ENCODE peak calls at places on chromosomes 5 and 9, in six cellular contexts. U is small intestine, D is mesenchymal stem cell, N is brain microvascular endothelial cell, C is transverse colon, I is SJCRH30. A is an unnamed sample.

GRCh38 chr9:35342221-35342620 is 147.7 kb upstream of the RUSC2 start:
- DNase-seq in U (no peak), D (no peak), N (no peak), C (no peak), I (no peak), A (no peak)

GRCh38 chr5:169416583-169417196 is 115.8 kb upstream of the SLIT3 start:
- DNase-seq in U (no peak), D (peak; percentile 32), N (peak; percentile 91), C (peak; percentile 13), I (peak; percentile 87), A (no peak)

GRCh38 chr9:36846621-36847020 is 187.4 kb downstream of the PAX5 start:
- DNase-seq in U (no peak), D (no peak), N (no peak), C (no peak), I (no peak), A (no peak)

GRCh38 chr5:52868417-52868816 is 80.7 kb downstream of the ITGA1 start:
- DNase-seq in U (no peak), D (no peak), N (no peak), C (no peak), I (peak; percentile 24), A (no peak)

GRCh38 chr9:129487658-129488483 is 133.0 kb downstream of the C9orf50 start:
- DNase-seq in U (peak; percentile 37), D (peak; percentile 81), N (peak; percentile 70), C (no peak), I (no peak), A (peak; percentile 63)

GRCh38 chr5:82314964-82315728 is 37.0 kb upstream of the RPS23 start:
- DNase-seq in U (no peak), D (peak; percentile 27), N (no peak), C (no peak), I (peak; percentile 18), A (no peak)

GRCh38 chr5:112793201-112793600 is 55.5 kb downstream of the APC start:
- DNase-seq in U (no peak), D (no peak), N (no peak), C (no peak), I (no peak), A (no peak)

GRCh38 chr9:135888766-135889394 is 18.5 kb downstream of the CAMSAP1 start:
- DNase-seq in U (peak; percentile 28), D (no peak), N (no peak), C (no peak), I (no peak), A (no peak)

GRCh38 chr9:130824616-130825015 is 10.4 kb upstream of the ABL1 start:
- DNase-seq in U (no peak), D (no peak), N (no peak), C (no peak), I (no peak), A (no peak)

GRCh38 chr5:65774346-65774745 is 52.3 kb downstream of the NLN start:
- DNase-seq in U (no peak), D (peak; percentile 78), N (peak; percentile 57), C (no peak), I (no peak), A (no peak)

GRCh38 chr9:77569335-77569734 is 78.8 kb downstream of the GNA14 start:
- DNase-seq in U (no peak), D (no peak), N (no peak), C (no peak), I (no peak), A (no peak)

GRCh38 chr5:10595678-10596309 is 31.9 kb downstream of the ANKRD33B start:
- DNase-seq in U (peak; percentile 55), D (peak; percentile 90), N (peak; percentile 77), C (no peak), I (peak; percentile 64), A (no peak)

GRCh38 chr9:77953590-77953989 is 78.0 kb downstream of the GNAQ start:
- DNase-seq in U (no peak), D (no peak), N (no peak), C (no peak), I (no peak), A (no peak)

GRCh38 chr5:149550267-149550582 is 1.0 kb downstream of the CSNK1A1 start:
- DNase-seq in U (no peak), D (peak; percentile 66), N (no peak), C (no peak), I (no peak), A (no peak)

GRCh38 chr5:96582343-96582742 is 79.8 kb upstream of the CAST start:
- DNase-seq in U (peak; percentile 81), D (no peak), N (no peak), C (peak; percentile 33), I (no peak), A (peak; percentile 48)

GRCh38 chr5:39948867-39949468 is 524.2 kb upstream of the DAB2 start:
- DNase-seq in U (peak; percentile 79), D (peak; percentile 76), N (peak; percentile 71), C (peak; percentile 53), I (peak; percentile 63), A (peak; percentile 56)

GRCh38 chr9:127384016-127384730 is 12.8 kb upstream of the SLC2A8 start:
- DNase-seq in U (no peak), D (no peak), N (no peak), C (no peak), I (no peak), A (no peak)

GRCh38 chr5:35183243-35183955 is 46.9 kb downstream of the PRLR start:
- DNase-seq in U (peak; percentile 45), D (peak; percentile 63), N (peak; percentile 73), C (peak; percentile 56), I (peak; percentile 45), A (peak; percentile 13)

GRCh38 chr5:95857185-95857945 is 34.8 kb upstream of the GLRX start:
- DNase-seq in U (no peak), D (peak; percentile 94), N (peak; percentile 83), C (peak; percentile 52), I (no peak), A (no peak)

GRCh38 chr5:10329421-10329807 is 21.7 kb upstream of the CMBL start:
- DNase-seq in U (no peak), D (no peak), N (no peak), C (no peak), I (no peak), A (no peak)

GRCh38 chr9:92763721-92764380 is 782 bp downstream of the BICD2 start:
- DNase-seq in U (no peak), D (peak; percentile 42), N (no peak), C (peak; percentile 42), I (peak; percentile 64), A (peak; percentile 67)

GRCh38 chr9:16058131-16058549 is 505.3 kb downstream of the CCDC171 start:
- DNase-seq in U (no peak), D (peak; percentile 51), N (peak; percentile 80), C (no peak), I (no peak), A (no peak)

GRCh38 chr9:126304207-126304945 is 22.3 kb upstream of the MVB12B start:
- DNase-seq in U (no peak), D (no peak), N (no peak), C (no peak), I (no peak), A (no peak)

GRCh38 chr5:139579-140442 is 47.8 kb downstream of the PLEKHG4B start:
- DNase-seq in U (no peak), D (no peak), N (no peak), C (no peak), I (no peak), A (no peak)

GRCh38 chr5:123545506-123545905 is 33.5 kb downstream of the CSNK1G3 start:
- DNase-seq in U (peak; percentile 42), D (peak; percentile 33), N (no peak), C (peak; percentile 21), I (no peak), A (peak; percentile 58)

GRCh38 chr5:42993516-42994284 is 46.4 kb downstream of the ANXA2R start:
- DNase-seq in U (peak; percentile 20), D (peak; percentile 63), N (peak; percentile 69), C (peak; percentile 33), I (no peak), A (no peak)

GRCh38 chr5:42991477-42992034 is 48.6 kb downstream of the ANXA2R start:
- DNase-seq in U (no peak), D (no peak), N (no peak), C (peak; percentile 10), I (no peak), A (no peak)

GRCh38 chr5:42990892-42991291 is 49.2 kb downstream of the ANXA2R start:
- DNase-seq in U (no peak), D (no peak), N (no peak), C (no peak), I (no peak), A (no peak)

GRCh38 chr5:42994285-42995151 is 45.6 kb downstream of the ANXA2R start:
- DNase-seq in U (peak; percentile 75), D (peak; percentile 81), N (peak; percentile 92), C (peak; percentile 91), I (peak; percentile 84), A (peak; percentile 87)

DNA sequence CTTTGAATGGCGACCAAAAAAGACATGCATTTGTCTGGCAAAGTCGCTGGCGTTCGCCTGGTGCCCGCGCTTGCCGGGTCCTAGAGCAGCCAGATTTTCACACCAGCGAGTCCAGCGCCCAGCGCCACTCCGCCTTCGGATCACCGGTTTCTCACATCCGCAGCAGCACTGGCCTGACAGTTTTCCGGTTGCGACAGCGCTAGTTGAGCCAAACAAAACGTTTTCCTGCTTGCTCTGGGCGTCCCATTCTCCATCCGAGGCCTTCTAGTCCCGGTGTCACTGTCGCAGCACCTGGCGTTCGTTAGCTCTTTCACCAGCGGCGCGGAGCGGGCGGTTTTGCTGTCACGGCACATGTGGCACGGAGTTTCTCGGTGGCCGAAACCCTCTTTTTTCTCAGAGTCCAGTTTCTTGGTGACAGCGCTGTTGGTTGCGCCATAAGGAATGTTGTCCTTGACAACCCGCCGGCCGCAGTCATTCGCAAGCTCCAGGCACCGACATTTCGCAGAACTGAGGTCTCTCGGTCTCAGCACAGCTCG is 48.0 kb downstream of the ANXA2R start:
- DNase-seq in U (peak; percentile 57), D (peak; percentile 93), N (peak; percentile 86), C (peak; percentile 80), I (no peak), A (no peak)
- H3K27me3 ChIP-seq in U (peaks cover 8% of the 10 kb centered on the region), D (no peaks in the 10 kb centered on the region), N (no peaks in the 10 kb centered on the region), C (peaks cover 98% of the 10 kb centered on the region), I (no peaks in the 10 kb centered on the region), A (peaks cover 89% of the 10 kb centered on the region)

GRCh38 chr9:1048853-1049252 is 1.3 kb upstream of the DMRT2 start:
- DNase-seq in U (no peak), D (no peak), N (no peak), C (no peak), I (no peak), A (no peak)
- H3K27me3 ChIP-seq in U (peaks cover 76% of the 10 kb centered on the region), D (no peaks in the 10 kb centered on the region), N (peaks cover 92% of the 10 kb centered on the region), C (peaks cover 100% of the 10 kb centered on the region), I (no peaks in the 10 kb centered on the region), A (peaks cover 54% of the 10 kb centered on the region)

GRCh38 chr5:77841616-77842015 is 65.5 kb upstream of the TBCA start:
- DNase-seq in U (no peak), D (no peak), N (no peak), C (no peak), I (peak; percentile 26), A (no peak)
- H3K27me3 ChIP-seq in U (peaks cover 12% of the 10 kb centered on the region), D (peaks cover 12% of the 10 kb centered on the region), N (no peaks in the 10 kb centered on the region), C (peaks cover 64% of the 10 kb centered on the region), I (no peaks in the 10 kb centered on the region), A (no peaks in the 10 kb centered on the region)

DNA sequence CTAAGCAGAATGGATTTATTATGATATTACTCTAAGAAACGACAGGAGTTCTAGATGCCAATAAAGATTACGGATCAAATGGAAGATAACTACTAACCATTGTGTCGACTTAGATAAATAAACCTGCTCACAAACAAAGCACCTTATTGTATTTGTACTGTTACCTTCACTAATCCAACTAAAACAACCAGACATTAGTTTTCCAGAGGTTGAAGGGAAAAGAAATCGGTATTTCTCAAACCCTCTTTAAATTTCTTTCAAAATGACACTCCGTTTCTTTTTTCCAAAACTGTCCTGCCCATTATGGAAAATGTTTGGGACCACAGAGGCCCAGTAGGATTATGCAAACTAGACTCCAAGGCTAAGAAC is 2.8 kb downstream of the MLLT3 start:
- DNase-seq in U (no peak), D (no peak), N (no peak), C (no peak), I (no peak), A (no peak)
- H3K27me3 ChIP-seq in U (no peaks in the 10 kb centered on the region), D (no peaks in the 10 kb centered on the region), N (no peaks in the 10 kb centered on the region), C (no peaks in the 10 kb centered on the region), I (no peaks in the 10 kb centered on the region), A (no peaks in the 10 kb centered on the region)

GRCh38 chr9:33677506-33677809 is 117.9 kb upstream of the PRSS3 start:
- DNase-seq in U (no peak), D (no peak), N (no peak), C (no peak), I (no peak), A (no peak)
- H3K27me3 ChIP-seq in U (no peaks in the 10 kb centered on the region), D (no peaks in the 10 kb centered on the region), N (no peaks in the 10 kb centered on the region), C (peaks cover 73% of the 10 kb centered on the region), I (no peaks in the 10 kb centered on the region), A (no peaks in the 10 kb centered on the region)